ENCODE peak calls at places on chromosome 2, in six cellular contexts. A is left cardiac atrium, Z is LHCN-M2, V is caudate nucleus, M is HS-27A, S is GM06990. P is an unnamed sample.

GRCh38 chr2:210252699-210253606 is 27.7 kb upstream of the ACADL start:
- DNase-seq in A (no peak), Z (no peak), V (no peak), M (no peak), S (no peak), P (no peak)

GRCh38 chr2:1868683-1869141 is 124.4 kb upstream of the PXDN start:
- DNase-seq in A (no peak), Z (no peak), V (peak; percentile 22), M (no peak), S (no peak), P (no peak)

GRCh38 chr2:170843656-170844055 is 27.0 kb downstream of the GAD1 start:
- DNase-seq in A (no peak), Z (peak; percentile 74), V (no peak), M (peak; percentile 69), S (no peak), P (no peak)

GRCh38 chr2:205424326-205424725 is 258.0 kb upstream of the NRP2 start:
- DNase-seq in A (no peak), Z (no peak), V (no peak), M (no peak), S (no peak), P (no peak)

GRCh38 chr2:19529663-19530062 is 171.2 kb upstream of the OSR1 start:
- DNase-seq in A (no peak), Z (no peak), V (no peak), M (no peak), S (no peak), P (no peak)

GRCh38 chr2:239942090-239942489 is 83.1 kb downstream of the NDUFA10 start:
- DNase-seq in A (peak; percentile 9), Z (no peak), V (no peak), M (no peak), S (no peak), P (no peak)

GRCh38 chr2:172095146-172095904 is 7.4 kb downstream of the DLX2 start:
- DNase-seq in A (peak; percentile 69), Z (peak; percentile 75), V (no peak), M (no peak), S (peak; percentile 75), P (no peak)

GRCh38 chr2:85585781-85586105 is 1.5 kb downstream of the VAMP5 start:
- DNase-seq in A (no peak), Z (peak; percentile 73), V (no peak), M (no peak), S (no peak), P (no peak)

GRCh38 chr2:233418761-233419625 is 64.7 kb downstream of the DGKD start:
- DNase-seq in A (peak; percentile 71), Z (no peak), V (no peak), M (no peak), S (peak; percentile 77), P (no peak)

GRCh38 chr2:208134928-208135586 is 5.4 kb upstream of the CRYGC start:
- DNase-seq in A (no peak), Z (no peak), V (no peak), M (no peak), S (no peak), P (no peak)

GRCh38 chr2:37324536-37324785 is 172 bp downstream of the PRKD3 start:
- DNase-seq in A (peak; percentile 89), Z (peak; percentile 63), V (peak; percentile 53), M (no peak), S (no peak), P (no peak)

GRCh38 chr2:43774617-43775016 is 778 bp downstream of the DYNC2LI1 start:
- DNase-seq in A (no peak), Z (no peak), V (no peak), M (no peak), S (no peak), P (no peak)

GRCh38 chr2:74516070-74516633 is 1.9 kb downstream of the TLX2 start:
- DNase-seq in A (peak; percentile 74), Z (no peak), V (no peak), M (no peak), S (peak; percentile 71), P (no peak)

GRCh38 chr2:42653908-42654445 is 85.5 kb downstream of the MTA3 start:
- DNase-seq in A (no peak), Z (no peak), V (no peak), M (no peak), S (no peak), P (no peak)

GRCh38 chr2:146468578-146468977 is 1376.3 kb upstream of the ACVR2A start:
- DNase-seq in A (no peak), Z (no peak), V (no peak), M (no peak), S (no peak), P (no peak)

GRCh38 chr2:177992992-177993391 is 79.6 kb downstream of the PDE11A start:
- DNase-seq in A (no peak), Z (no peak), V (no peak), M (no peak), S (no peak), P (no peak)

GRCh38 chr2:83081835-83082522 is 1377.1 kb downstream of the SUCLG1 start:
- DNase-seq in A (peak; percentile 25), Z (peak; percentile 87), V (no peak), M (peak; percentile 80), S (no peak), P (peak; percentile 6)

GRCh38 chr2:56102866-56103265 is 80.9 kb upstream of the CCDC85A start:
- DNase-seq in A (no peak), Z (peak; percentile 34), V (no peak), M (peak; percentile 26), S (no peak), P (no peak)

P was measured in NCI-H1930.